ENCODE peak calls at places on chromosomes 12 and 14, in six cellular contexts. U is activated B cell treated with CpG ODN at 0.5 μM for 24 hours; L is CD8-positive, alpha-beta memory T cell; J is fibroblast of the conjunctiva; K is hippocampal formation; W is HT1080. G is an unnamed sample.

GRCh38 chr12:94973202-94973601 is 30.3 kb downstream of the NDUFA12 start:
- DNase-seq in U (no peak), L (no peak), J (peak), K (no peak), W (peak), G (no peak)

GRCh38 chr12:120231316-120232011 is 30.6 kb upstream of the RPLP0 start:
- DNase-seq in U (no peak), L (peak), J (peak), K (no peak), W (peak), G (peak)

GRCh38 chr12:78739653-78740052 is 124.9 kb upstream of the SYT1 start:
- DNase-seq in U (no peak), L (no peak), J (no peak), K (no peak), W (no peak), G (no peak)

GRCh38 chr12:68727776-68728175 is 18.2 kb upstream of the SLC35E3 start:
- DNase-seq in U (no peak), L (no peak), J (no peak), K (no peak), W (no peak), G (no peak)

GRCh38 chr12:25835385-25835784 is 123.1 kb upstream of the RASSF8 start:
- DNase-seq in U (no peak), L (no peak), J (no peak), K (no peak), W (no peak), G (no peak)

GRCh38 chr12:15050664-15051063 is 77.8 kb downstream of the PDE6H start:
- DNase-seq in U (no peak), L (no peak), J (no peak), K (no peak), W (peak), G (no peak)

GRCh38 chr14:69048456-69048855 is 69.4 kb upstream of the ACTN1 start:
- DNase-seq in U (no peak), L (no peak), J (no peak), K (no peak), W (no peak), G (no peak)

GRCh38 chr12:24177889-24178288 is 228.4 kb upstream of the SOX5 start:
- DNase-seq in U (no peak), L (no peak), J (no peak), K (no peak), W (no peak), G (no peak)

GRCh38 chr12:117514016-117514415 is 152.6 kb upstream of the NOS1 start:
- DNase-seq in U (no peak), L (no peak), J (no peak), K (peak), W (no peak), G (no peak)

GRCh38 chr14:32436993-32437392 is 107.9 kb downstream of the AKAP6 start:
- DNase-seq in U (no peak), L (no peak), J (no peak), K (no peak), W (no peak), G (no peak)

GRCh38 chr14:30681752-30682355 is 59.7 kb downstream of the SCFD1 start:
- DNase-seq in U (no peak), L (no peak), J (no peak), K (no peak), W (no peak), G (no peak)

GRCh38 chr14:80047761-80048160 is 163.5 kb downstream of the DIO2 start:
- DNase-seq in U (no peak), L (no peak), J (no peak), K (no peak), W (no peak), G (no peak)

GRCh38 chr12:94141004-94141764 is 7.2 kb upstream of the PLXNC1 start:
- DNase-seq in U (no peak), L (no peak), J (no peak), K (no peak), W (no peak), G (no peak)

GRCh38 chr14:74246561-74246960 is 7.3 kb downstream of the VSX2 start:
- DNase-seq in U (no peak), L (no peak), J (no peak), K (no peak), W (no peak), G (no peak)

GRCh38 chr14:35252485-35252884 is 39.7 kb upstream of the PSMA6 start:
- DNase-seq in U (no peak), L (no peak), J (no peak), K (no peak), W (no peak), G (no peak)

GRCh38 chr12:104132351-104132956 is 5.6 kb downstream of the NFYB start:
- DNase-seq in U (no peak), L (no peak), J (no peak), K (peak), W (no peak), G (no peak)

GRCh38 chr12:89470741-89471504 is 53.7 kb downstream of the GALNT4 start:
- DNase-seq in U (no peak), L (peak), J (peak), K (no peak), W (no peak), G (no peak)

GRCh38 chr12:109065154-109065852 is 12.9 kb downstream of the USP30 start:
- DNase-seq in U (no peak), L (no peak), J (no peak), K (no peak), W (no peak), G (no peak)

GRCh38 chr12:122050706-122051105 is 27.9 kb upstream of the MLXIP start:
- DNase-seq in U (no peak), L (no peak), J (no peak), K (no peak), W (no peak), G (no peak)

GRCh38 chr14:55780156-55780946 is 200.3 kb downstream of the KTN1 start:
- DNase-seq in U (no peak), L (no peak), J (peak), K (no peak), W (no peak), G (peak)

GRCh38 chr12:49032276-49032675 is 13.7 kb upstream of the PRKAG1 start:
- DNase-seq in U (no peak), L (no peak), J (no peak), K (no peak), W (no peak), G (no peak)

GRCh38 chr12:131830335-131831020 is 2.3 kb downstream of the MMP17 start:
- DNase-seq in U (peak), L (no peak), J (peak), K (peak), W (peak), G (peak)

GRCh38 chr14:101654051-101654450 is 92.8 kb downstream of the DIO3 start:
- DNase-seq in U (no peak), L (no peak), J (no peak), K (no peak), W (no peak), G (no peak)

GRCh38 chr12:107167756-107168155 is 74.4 kb upstream of the CRY1 start:
- DNase-seq in U (no peak), L (no peak), J (no peak), K (no peak), W (no peak), G (no peak)